ENCODE peak calls at places on chromosomes 16 and 17, in nine cellular contexts. One of them, this sample, is unnamed.

GRCh38 chr16:56649271-56649670 is 2.4 kb upstream of the MT1B start:
- DNase-seq in HuH-7: no peak
- DNase-seq in A549: no peak
- DNase-seq in left colon: no peak
- DNase-seq in HT1080: no peak
- DNase-seq in activated CD4-positive, alpha-beta T cell treated with anti-CD3 and anti-CD28 coated beads, Interleukin-2, amount 10 ng/mL, durations not matched to agents 7 days and 5 days: no peak
- DNase-seq in epithelial cell of proximal tubule: no peak
- DNase-seq in GM12892: no peak
- DNase-seq in LoVo: no peak
- DNase-seq in this sample: no peak

GRCh38 chr16:57341441-57342303 is 16.9 kb upstream of the CCL22 start:
- DNase-seq in HuH-7: no peak
- DNase-seq in A549: peak
- DNase-seq in GM12892: no peak
- DNase-seq in epithelial cell of proximal tubule: peak
- DNase-seq in activated CD4-positive, alpha-beta T cell treated with anti-CD3 and anti-CD28 coated beads, Interleukin-2, amount 10 ng/mL, durations not matched to agents 7 days and 5 days: no peak
- DNase-seq in LoVo: peak
- DNase-seq in left colon: peak
- DNase-seq in HT1080: peak
- DNase-seq in this sample: no peak

GRCh38 chr17:43614560-43614959 is 47.2 kb downstream of the MEOX1 start:
- DNase-seq in A549: no peak
- DNase-seq in epithelial cell of proximal tubule: no peak
- DNase-seq in GM12892: no peak
- DNase-seq in activated CD4-positive, alpha-beta T cell treated with anti-CD3 and anti-CD28 coated beads, Interleukin-2, amount 10 ng/mL, durations not matched to agents 7 days and 5 days: no peak
- DNase-seq in HT1080: no peak
- DNase-seq in left colon: no peak
- DNase-seq in LoVo: no peak
- DNase-seq in HuH-7: no peak
- DNase-seq in this sample: no peak

GRCh38 chr16:68908000-68908313 is 64.6 kb downstream of the TANGO6 start:
- DNase-seq in GM12892: no peak
- DNase-seq in left colon: no peak
- DNase-seq in HuH-7: no peak
- DNase-seq in HT1080: no peak
- DNase-seq in A549: no peak
- DNase-seq in activated CD4-positive, alpha-beta T cell treated with anti-CD3 and anti-CD28 coated beads, Interleukin-2, amount 10 ng/mL, durations not matched to agents 7 days and 5 days: no peak
- DNase-seq in epithelial cell of proximal tubule: no peak
- DNase-seq in LoVo: no peak
- DNase-seq in this sample: no peak

GRCh38 chr17:68033636-68034451 is 1.7 kb upstream of the KPNA2 start:
- DNase-seq in HT1080: peak
- DNase-seq in LoVo: peak
- DNase-seq in left colon: no peak
- DNase-seq in A549: peak
- DNase-seq in epithelial cell of proximal tubule: peak
- DNase-seq in HuH-7: peak
- DNase-seq in activated CD4-positive, alpha-beta T cell treated with anti-CD3 and anti-CD28 coated beads, Interleukin-2, amount 10 ng/mL, durations not matched to agents 7 days and 5 days: no peak
- DNase-seq in GM12892: no peak
- DNase-seq in this sample: no peak

GRCh38 chr17:237406-237955 is 56.0 kb upstream of the DOC2B start:
- DNase-seq in activated CD4-positive, alpha-beta T cell treated with anti-CD3 and anti-CD28 coated beads, Interleukin-2, amount 10 ng/mL, durations not matched to agents 7 days and 5 days: no peak
- DNase-seq in epithelial cell of proximal tubule: no peak
- DNase-seq in left colon: no peak
- DNase-seq in LoVo: no peak
- DNase-seq in GM12892: no peak
- DNase-seq in HuH-7: no peak
- DNase-seq in HT1080: no peak
- DNase-seq in A549: no peak
- DNase-seq in this sample: no peak

GRCh38 chr17:68456529-68457167 is 648 bp downstream of the WIPI1 start:
- DNase-seq in HT1080: peak
- DNase-seq in LoVo: peak
- DNase-seq in epithelial cell of proximal tubule: no peak
- DNase-seq in GM12892: no peak
- DNase-seq in A549: peak
- DNase-seq in activated CD4-positive, alpha-beta T cell treated with anti-CD3 and anti-CD28 coated beads, Interleukin-2, amount 10 ng/mL, durations not matched to agents 7 days and 5 days: no peak
- DNase-seq in left colon: peak
- DNase-seq in HuH-7: peak
- DNase-seq in this sample: peak

GRCh38 chr17:54947396-54947795 is 21.1 kb downstream of the COX11 start:
- DNase-seq in activated CD4-positive, alpha-beta T cell treated with anti-CD3 and anti-CD28 coated beads, Interleukin-2, amount 10 ng/mL, durations not matched to agents 7 days and 5 days: no peak
- DNase-seq in HuH-7: no peak
- DNase-seq in A549: no peak
- DNase-seq in LoVo: no peak
- DNase-seq in left colon: no peak
- DNase-seq in GM12892: no peak
- DNase-seq in HT1080: no peak
- DNase-seq in epithelial cell of proximal tubule: no peak
- DNase-seq in this sample: no peak

GRCh38 chr16:3983081-3983520 is 102.6 kb upstream of the CREBBP start:
- DNase-seq in A549: peak
- DNase-seq in epithelial cell of proximal tubule: no peak
- DNase-seq in HT1080: peak
- DNase-seq in HuH-7: peak
- DNase-seq in GM12892: peak
- DNase-seq in activated CD4-positive, alpha-beta T cell treated with anti-CD3 and anti-CD28 coated beads, Interleukin-2, amount 10 ng/mL, durations not matched to agents 7 days and 5 days: peak
- DNase-seq in left colon: peak
- DNase-seq in LoVo: no peak
- DNase-seq in this sample: peak

GRCh38 chr17:34624767-34625389 is 45.5 kb downstream of the TMEM132E start:
- DNase-seq in left colon: no peak
- DNase-seq in GM12892: no peak
- DNase-seq in HuH-7: no peak
- DNase-seq in epithelial cell of proximal tubule: no peak
- DNase-seq in HT1080: no peak
- DNase-seq in activated CD4-positive, alpha-beta T cell treated with anti-CD3 and anti-CD28 coated beads, Interleukin-2, amount 10 ng/mL, durations not matched to agents 7 days and 5 days: no peak
- DNase-seq in A549: no peak
- DNase-seq in LoVo: no peak
- DNase-seq in this sample: no peak